ENCODE peak calls at places on chromosomes 12 and 14, in ten cellular contexts. R is left ventricle myocardium superior; W is cardiac fibroblast; S is stimulated activated CD4-positive, alpha-beta T cell treated with anti-CD3 and anti-CD28 coated beads, TNF-alpha, amount 100 ng/mL, for 24 hours; Z is fibroblast of the aortic adventitia; G is RCC 7860; U is GDM1; Y is T-helper 17 cell; N is astrocyte of the spinal cord; C is lower lobe of right lung. A is an unnamed sample.

GRCh38 chr12:53380797-53381738 is 1.1 kb downstream of the SP1 start:
- DNase-seq in C (peak), N (peak), U (no peak), W (peak), Y (no peak), S (no peak), R (no peak), G (no peak), Z (peak), A (no peak)

GRCh38 chr14:72759670-72760069 is 134.2 kb downstream of the DPF3 start:
- DNase-seq in R (no peak), W (no peak), Y (no peak), N (no peak), S (no peak), G (no peak), U (no peak), Z (no peak), C (no peak), A (no peak)

GRCh38 chr12:68477256-68477655 is 133.4 kb upstream of the RAP1B start:
- DNase-seq in G (no peak), N (peak), Z (no peak), S (no peak), W (no peak), C (no peak), U (no peak), Y (no peak), R (no peak), A (no peak)

GRCh38 chr12:39372929-39373328 is 70.0 kb downstream of the KIF21A start:
- DNase-seq in U (no peak), G (peak), W (peak), S (no peak), N (peak), R (no peak), Y (no peak), C (no peak), Z (no peak), A (no peak)

GRCh38 chr14:99630202-99630601 is 14.7 kb upstream of the HHIPL1 start:
- DNase-seq in Z (no peak), C (no peak), U (no peak), W (no peak), G (no peak), R (no peak), N (no peak), S (no peak), Y (no peak), A (no peak)

GRCh38 chr12:88501976-88502938 is 78.0 kb downstream of the KITLG start:
- DNase-seq in R (no peak), Z (peak), S (no peak), N (peak), Y (no peak), C (no peak), G (peak), W (peak), U (no peak), A (no peak)

GRCh38 chr12:6828671-6829531 is 694 bp downstream of the P3H3 start:
- DNase-seq in W (peak), R (peak), Z (peak), C (no peak), G (no peak), S (no peak), Y (no peak), U (peak), N (peak), A (peak)

GRCh38 chr14:85058170-85058569 is 471.8 kb upstream of the FLRT2 start:
- DNase-seq in W (peak), R (no peak), C (no peak), Y (no peak), U (no peak), Z (no peak), G (no peak), S (no peak), N (no peak), A (no peak)

GRCh38 chr14:67241416-67242362 is at the start of gene PALS1:
- DNase-seq in N (peak), Y (peak), S (peak), U (peak), G (peak), W (peak), Z (peak), R (no peak), C (no peak), A (no peak)

GRCh38 chr12:127272864-127273263 is 994.1 kb upstream of the TMEM132C start:
- DNase-seq in W (peak), N (peak), U (no peak), Y (no peak), R (no peak), S (no peak), C (no peak), G (peak), Z (peak), A (no peak)